ENCODE peak calls at places on chromosomes 12 and 14, in four cellular contexts. U, L, P and E are unnamed samples.

GRCh38 chr12:11765817-11766794 is 116.6 kb downstream of the ETV6 start:
- DNase-seq in U (no peak), L (no peak), P (peak), E (no peak)

GRCh38 chr12:47218191-47218654 is 138.5 kb upstream of the AMIGO2 start:
- DNase-seq in U (no peak), L (no peak), P (no peak), E (no peak)

GRCh38 chr12:124601699-124602098 is 34.3 kb upstream of the NCOR2 start:
- DNase-seq in U (no peak), L (no peak), P (no peak), E (no peak)

GRCh38 chr12:109461049-109461845 is 15.9 kb downstream of the KCTD10 start:
- DNase-seq in U (no peak), L (no peak), P (peak), E (no peak)

GRCh38 chr14:61598980-61599379 is 96.3 kb upstream of the HIF1A start:
- DNase-seq in U (no peak), L (no peak), P (no peak), E (no peak)

GRCh38 chr14:69845050-69845581 is 34.1 kb upstream of the SMOC1 start:
- DNase-seq in U (no peak), L (no peak), P (no peak), E (no peak)

GRCh38 chr14:56117765-56118610 is at the start of gene PELI2:
- DNase-seq in U (peak), L (peak), P (peak), E (peak)

GRCh38 chr14:90963343-90963742 is 97.1 kb downstream of the RPS6KA5 start:
- DNase-seq in U (no peak), L (no peak), P (no peak), E (no peak)

GRCh38 chr12:6946920-6947374 is 3.1 kb downstream of the C12orf57 start:
- DNase-seq in U (no peak), L (no peak), P (no peak), E (no peak)

GRCh38 chr14:77062261-77062660 is 33.8 kb upstream of the IRF2BPL start:
- DNase-seq in U (no peak), L (no peak), P (no peak), E (no peak)

GRCh38 chr14:68332011-68332410 is 460.9 kb downstream of the ZFP36L1 start:
- DNase-seq in U (no peak), L (no peak), P (peak), E (no peak)

GRCh38 chr12:99043319-99043914 is 398.3 kb downstream of the APAF1 start:
- DNase-seq in U (peak), L (peak), P (peak), E (no peak)

GRCh38 chr12:87758271-87758670 is 270.9 kb downstream of the C12orf50 start:
- DNase-seq in U (no peak), L (no peak), P (peak), E (no peak)

GRCh38 chr12:49432616-49433015 is 65.4 kb downstream of the SPATS2 start:
- DNase-seq in U (no peak), L (no peak), P (no peak), E (no peak)

GRCh38 chr14:61270714-61271113 is 10.4 kb downstream of the TMEM30B start:
- DNase-seq in U (no peak), L (no peak), P (no peak), E (no peak)

GRCh38 chr14:99246536-99247083 is 25.4 kb downstream of the BCL11B start:
- DNase-seq in U (no peak), L (no peak), P (no peak), E (no peak)

GRCh38 chr14:63952933-63953437 is 100.2 kb downstream of the SYNE2 start:
- DNase-seq in U (no peak), L (no peak), P (peak), E (no peak)

GRCh38 chr12:49282302-49282701 is 12.6 kb upstream of the PRPH start:
- DNase-seq in U (no peak), L (no peak), P (no peak), E (no peak)

GRCh38 chr14:44662250-44662891 is 155.3 kb upstream of the FSCB start:
- DNase-seq in U (no peak), L (no peak), P (no peak), E (no peak)

GRCh38 chr12:56162468-56163290 is 4.5 kb downstream of the MYL6 start:
- DNase-seq in U (no peak), L (no peak), P (no peak), E (no peak)

GRCh38 chr12:56165369-56165768 is 7.2 kb downstream of the MYL6 start:
- DNase-seq in U (no peak), L (no peak), P (no peak), E (no peak)

GRCh38 chr12:56164345-56164729 is 6.2 kb downstream of the MYL6 start:
- DNase-seq in U (no peak), L (no peak), P (no peak), E (no peak)

GRCh38 chr12:56161677-56162351 is 3.7 kb downstream of the MYL6 start:
- DNase-seq in U (no peak), L (no peak), P (no peak), E (no peak)

GRCh38 chr12:56163533-56164344 is 5.6 kb downstream of the MYL6 start:
- DNase-seq in U (no peak), L (no peak), P (no peak), E (no peak)
- TF ChIP-seq POLR2A in U (no peak), L (no peak), P (peak), E (no peak)

GRCh38 chr12:14257734-14258467 is 107.6 kb upstream of the ATF7IP start:
- DNase-seq in U (peak), L (peak), P (peak), E (peak)
- TF ChIP-seq POLR2A in U (no peak), L (no peak), P (no peak), E (peak)

DNA sequence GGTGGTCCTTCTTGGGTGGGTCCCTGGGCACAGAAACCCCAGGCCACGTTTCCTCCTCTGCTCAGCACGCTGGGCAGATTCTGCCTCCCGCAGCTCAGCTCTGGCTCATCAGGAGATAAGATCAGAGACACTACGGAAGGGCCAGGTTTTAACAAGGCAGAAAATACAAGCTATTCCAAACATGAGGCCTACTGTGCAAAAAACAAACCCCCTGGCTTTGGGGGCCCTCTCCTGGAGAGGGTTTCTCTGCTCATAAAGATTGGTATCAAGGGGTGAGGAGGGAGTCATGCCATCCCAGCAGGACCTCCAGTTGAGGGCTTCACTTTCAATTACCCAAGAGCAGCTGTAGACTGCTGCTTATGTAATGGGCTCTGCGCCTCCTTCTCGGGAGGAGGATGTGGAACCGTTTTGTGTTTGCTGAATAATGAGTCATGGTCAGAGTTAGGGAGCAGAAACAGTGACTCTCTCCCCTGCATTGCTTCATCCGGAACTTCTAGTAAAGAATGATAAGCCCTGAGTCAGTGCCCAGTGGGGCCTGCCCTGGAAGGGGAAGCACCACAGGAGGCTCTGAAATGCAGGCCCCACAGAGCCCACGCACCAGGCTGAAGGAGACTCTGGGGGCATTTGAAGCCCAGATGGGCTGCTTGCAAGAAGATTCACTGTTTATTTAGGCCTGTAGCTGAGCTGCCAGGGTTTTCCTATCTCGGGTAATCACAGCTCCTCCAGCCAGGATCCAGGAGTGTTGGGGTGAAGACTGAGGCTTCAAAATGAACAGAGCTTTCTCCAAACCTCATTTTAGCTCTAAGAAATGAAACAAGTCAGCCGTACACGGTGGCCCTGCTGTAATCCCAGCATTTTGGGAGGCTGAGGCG is 79.3 kb downstream of the SSPN start:
- DNase-seq in U (peak), L (peak), P (peak), E (peak)
- TF ChIP-seq POLR2A in U (no peak), L (no peak), P (no peak), E (peak)

DNA sequence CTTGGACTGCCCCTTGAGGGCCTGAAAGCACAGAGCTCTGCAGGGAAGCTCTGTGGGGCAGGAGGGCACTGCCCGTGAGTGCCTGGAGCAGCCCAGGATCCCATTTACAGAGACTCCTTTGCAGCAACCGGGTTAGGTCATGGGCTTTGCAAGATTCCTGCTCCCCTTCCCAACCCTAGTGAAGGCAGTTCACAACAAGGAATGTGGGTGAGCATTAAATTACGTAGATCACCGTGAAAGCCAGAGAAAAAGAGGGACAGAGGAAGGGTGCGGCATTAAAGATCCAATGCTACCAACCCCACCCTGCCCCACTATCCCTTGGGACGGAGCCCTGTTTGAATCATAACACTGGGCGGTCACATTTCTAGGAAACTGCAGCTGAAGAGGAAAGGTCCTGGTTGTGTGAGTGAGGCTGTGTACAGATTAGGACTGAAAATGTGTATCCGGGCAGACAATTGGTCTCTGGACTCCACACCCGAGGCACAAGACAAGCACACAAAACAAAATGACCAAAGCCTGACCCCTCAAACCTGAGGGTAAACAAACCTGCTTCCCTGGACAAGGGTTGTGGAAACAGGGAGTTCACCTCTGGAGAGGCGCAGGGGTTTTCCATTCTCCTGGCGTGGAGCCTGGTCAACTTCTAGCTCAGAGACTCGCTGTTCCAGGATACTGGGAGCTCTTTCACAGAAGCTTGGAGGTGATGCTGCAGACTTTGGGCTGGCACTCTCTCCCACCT is 16.8 kb downstream of the NINJ2 start:
- DNase-seq in U (peak), L (no peak), P (no peak), E (peak)
- TF ChIP-seq POLR2A in U (no peak), L (no peak), P (no peak), E (no peak)

GRCh38 chr12:130873825-130874224 is 2.0 kb downstream of the RAN start:
- DNase-seq in U (no peak), L (no peak), P (no peak), E (no peak)
- TF ChIP-seq POLR2A in U (no peak), L (no peak), P (no peak), E (no peak)